ENCODE peak calls at places on chromosomes 12 and 14, in seven cellular contexts. V is cardiac muscle cell; W is mucosa of gallbladder; A is left ventricle myocardium inferior; Q is stimulated activated CD8-positive, alpha-beta memory T cell treated with anti-CD3 and anti-CD28 coated beads, Interleukin-7, amount 100 ng/mL, for 24 hours; M is GM10248; Z is lower leg skin. U is an unnamed sample.

GRCh38 chr12:31928246-31929139 is 30.7 kb upstream of the RESF1 start:
- DNase-seq in V (no peak), W (no peak), A (no peak), Q (no peak), M (no peak), Z (no peak), U (no peak)

GRCh38 chr12:24839268-24839791 is 109.6 kb downstream of the BCAT1 start:
- DNase-seq in V (peak; percentile 39), W (no peak), A (no peak), Q (peak; percentile 30), M (peak; percentile 50), Z (no peak), U (no peak)

GRCh38 chr12:124391340-124392261 is 96.7 kb downstream of the RFLNA start:
- DNase-seq in V (no peak), W (peak; percentile 62), A (peak; percentile 69), Q (peak; percentile 20), M (peak; percentile 84), Z (no peak), U (no peak)

GRCh38 chr14:50778757-50779483 is 52.0 kb downstream of the NIN start:
- DNase-seq in V (no peak), W (no peak), A (no peak), Q (no peak), M (no peak), Z (no peak), U (no peak)

GRCh38 chr14:76844223-76844622 is 18.0 kb downstream of the LRRC74A start:
- DNase-seq in V (peak; percentile 79), W (peak; percentile 52), A (peak; percentile 70), Q (peak; percentile 37), M (no peak), Z (peak; percentile 38), U (no peak)

GRCh38 chr12:98007963-98008362 is 507.4 kb upstream of the TMPO start:
- DNase-seq in V (no peak), W (no peak), A (no peak), Q (no peak), M (no peak), Z (no peak), U (no peak)

GRCh38 chr12:82203076-82203475 is 155.1 kb downstream of the CCDC59 start:
- DNase-seq in V (no peak), W (no peak), A (no peak), Q (no peak), M (no peak), Z (no peak), U (no peak)

GRCh38 chr12:39592295-39592694 is 27.3 kb downstream of the ABCD2 start:
- DNase-seq in V (no peak), W (no peak), A (no peak), Q (no peak), M (no peak), Z (no peak), U (no peak)

GRCh38 chr12:105013892-105014291 is 27.8 kb downstream of the NOPCHAP1 start:
- DNase-seq in V (no peak), W (no peak), A (no peak), Q (no peak), M (no peak), Z (no peak), U (no peak)

GRCh38 chr14:76352639-76353281 is 23.2 kb upstream of the ESRRB start:
- DNase-seq in V (peak; percentile 60), W (peak; percentile 29), A (peak; percentile 59), Q (peak; percentile 25), M (peak; percentile 82), Z (peak; percentile 14), U (peak; percentile 32)

GRCh38 chr12:104618691-104619090 is 161.9 kb downstream of the CHST11 start:
- DNase-seq in V (no peak), W (no peak), A (no peak), Q (no peak), M (no peak), Z (no peak), U (no peak)

GRCh38 chr14:57725399-57726077 is 140.4 kb downstream of the SLC35F4 start:
- DNase-seq in V (peak; percentile 72), W (no peak), A (no peak), Q (no peak), M (no peak), Z (no peak), U (no peak)

GRCh38 chr14:87066221-87066817 is 926.7 kb downstream of the GALC start:
- DNase-seq in V (peak; percentile 2), W (no peak), A (no peak), Q (no peak), M (no peak), Z (no peak), U (no peak)

GRCh38 chr12:49868449-49868848 is 25.5 kb upstream of the BCDIN3D start:
- DNase-seq in V (no peak), W (no peak), A (peak; percentile 23), Q (no peak), M (no peak), Z (no peak), U (no peak)

GRCh38 chr12:28484157-28484556 is 293.9 kb downstream of the CCDC91 start:
- DNase-seq in V (no peak), W (no peak), A (no peak), Q (no peak), M (no peak), Z (no peak), U (no peak)

GRCh38 chr12:100987552-100988277 is 193.1 kb downstream of the ANO4 start:
- DNase-seq in V (peak; percentile 54), W (no peak), A (no peak), Q (no peak), M (peak; percentile 62), Z (no peak), U (no peak)

GRCh38 chr12:95966287-95966870 is 23.2 kb downstream of the AMDHD1 start:
- DNase-seq in V (no peak), W (no peak), A (no peak), Q (no peak), M (no peak), Z (no peak), U (no peak)

GRCh38 chr12:38367506-38367905 is 50.9 kb downstream of the ALG10B start:
- DNase-seq in V (no peak), W (no peak), A (no peak), Q (no peak), M (no peak), Z (no peak), U (no peak)

GRCh38 chr14:75577724-75578098 is 709 bp upstream of the FLVCR2 start:
- DNase-seq in V (peak; percentile 92), W (peak; percentile 88), A (peak; percentile 87), Q (peak; percentile 56), M (peak; percentile 88), Z (peak; percentile 82), U (peak; percentile 73)

GRCh38 chr12:106187155-106187789 is 48.5 kb upstream of the NUAK1 start:
- DNase-seq in V (no peak), W (no peak), A (no peak), Q (no peak), M (no peak), Z (no peak), U (no peak)

GRCh38 chr12:84497819-84498218 is 414.8 kb downstream of the SLC6A15 start:
- DNase-seq in V (peak; percentile 37), W (no peak), A (no peak), Q (no peak), M (no peak), Z (no peak), U (no peak)

GRCh38 chr14:47872588-47872987 is 197.2 kb upstream of the MDGA2 start:
- DNase-seq in V (no peak), W (no peak), A (no peak), Q (no peak), M (no peak), Z (no peak), U (no peak)

GRCh38 chr12:27488479-27488878 is 35.5 kb upstream of the PPFIBP1 start:
- DNase-seq in V (no peak), W (no peak), A (no peak), Q (no peak), M (no peak), Z (no peak), U (no peak)

GRCh38 chr14:29310210-29310609 is 543.6 kb downstream of the FOXG1 start:
- DNase-seq in V (no peak), W (no peak), A (no peak), Q (no peak), M (no peak), Z (no peak), U (no peak)

GRCh38 chr14:43525647-43526046 is 981.4 kb downstream of the FSCB start:
- DNase-seq in V (no peak), W (no peak), A (no peak), Q (no peak), M (no peak), Z (no peak), U (no peak)

GRCh38 chr12:51281202-51281924 is 11.1 kb upstream of the SMAGP start:
- DNase-seq in V (peak; percentile 66), W (no peak), A (no peak), Q (no peak), M (no peak), Z (no peak), U (no peak)

GRCh38 chr14:43934102-43934501 is 573.0 kb downstream of the FSCB start:
- DNase-seq in V (no peak), W (no peak), A (no peak), Q (no peak), M (no peak), Z (no peak), U (no peak)

GRCh38 chr14:101557811-101558738 is 3.2 kb upstream of the DIO3 start:
- DNase-seq in V (peak; percentile 20), W (no peak), A (no peak), Q (no peak), M (no peak), Z (peak; percentile 40), U (no peak)

GRCh38 chr14:80621701-80622100 is 319.8 kb downstream of the CEP128 start:
- DNase-seq in V (peak; percentile 64), W (no peak), A (no peak), Q (no peak), M (peak; percentile 17), Z (no peak), U (no peak)

GRCh38 chr12:12282761-12283160 is 15.9 kb upstream of the LRP6 start:
- DNase-seq in V (peak; percentile 76), W (no peak), A (no peak), Q (no peak), M (no peak), Z (no peak), U (no peak)